ENCODE peak calls at places on chromosome 21, in six cellular contexts. Z, W, B, A, F and H are unnamed samples.

GRCh38 chr21:44582055-44582454 is 1.7 kb upstream of the KRTAP10-5 start:
- DNase-seq in Z (no peak), B (peak), F (no peak), A (no peak), W (no peak), H (no peak)

GRCh38 chr21:33428669-33429068 is 25.5 kb downstream of the IFNGR2 start:
- DNase-seq in A (no peak), W (no peak), B (no peak), F (no peak), Z (no peak), H (no peak)

GRCh38 chr21:44535963-44536362 is 4.0 kb downstream of the KRTAP10-1 start:
- DNase-seq in A (no peak), W (no peak), F (no peak), Z (no peak), B (no peak), H (no peak)

GRCh38 chr21:31180256-31181088 is 142.2 kb upstream of the KRTAP19-8 start:
- DNase-seq in F (no peak), Z (no peak), W (no peak), B (peak), A (no peak), H (no peak)

GRCh38 chr21:46667191-46667734 is 31.8 kb downstream of the PRMT2 start:
- DNase-seq in F (no peak), W (no peak), B (peak), Z (no peak), A (no peak), H (no peak)

GRCh38 chr21:42847726-42848125 is 31.6 kb downstream of the WDR4 start:
- DNase-seq in B (no peak), A (no peak), F (no peak), W (no peak), Z (no peak), H (no peak)

GRCh38 chr21:9767592-9768375 is 753.6 kb upstream of the TPTE start:
- DNase-seq in W (no peak), Z (no peak), F (no peak), B (peak), A (peak), H (no peak)

GRCh38 chr21:35254006-35254751 is 205.1 kb upstream of the RUNX1 start:
- DNase-seq in W (no peak), A (no peak), Z (peak), B (no peak), F (no peak), H (no peak)

GRCh38 chr21:39984613-39985012 is 117.4 kb downstream of the PCP4 start:
- DNase-seq in F (no peak), Z (no peak), W (no peak), B (no peak), A (no peak), H (no peak)

GRCh38 chr21:42421018-42421793 is 17.5 kb downstream of the UBASH3A start:
- DNase-seq in F (peak), A (no peak), Z (no peak), W (no peak), B (peak), H (no peak)

GRCh38 chr21:35924714-35925301 is 135.5 kb downstream of the SETD4 start:
- DNase-seq in A (no peak), W (no peak), F (no peak), Z (peak), B (no peak), H (peak)

GRCh38 chr21:35428489-35428888 is 379.4 kb upstream of the RUNX1 start:
- DNase-seq in Z (peak), A (no peak), F (no peak), B (no peak), W (peak), H (no peak)

GRCh38 chr21:33650929-33651505 is 8.7 kb downstream of the ITSN1 start:
- DNase-seq in F (no peak), Z (no peak), A (no peak), B (no peak), W (no peak), H (no peak)

GRCh38 chr21:14361958-14362357 is 21.0 kb downstream of the HSPA13 start:
- DNase-seq in Z (peak), F (no peak), B (no peak), W (no peak), A (no peak), H (no peak)

GRCh38 chr21:45460611-45461368 is 55.8 kb downstream of the COL18A1 start:
- DNase-seq in F (no peak), W (no peak), A (no peak), B (no peak), Z (no peak), H (no peak)

GRCh38 chr21:42190492-42190875 is 28.5 kb upstream of the ABCG1 start:
- DNase-seq in A (no peak), B (no peak), F (no peak), Z (no peak), W (no peak), H (no peak)

GRCh38 chr21:42298237-42298636 is 17.0 kb downstream of the TFF3 start:
- DNase-seq in Z (no peak), B (no peak), A (no peak), W (no peak), F (no peak), H (no peak)

GRCh38 chr21:15894596-15894995 is 164.8 kb downstream of the USP25 start:
- DNase-seq in B (peak), A (no peak), Z (no peak), F (no peak), W (no peak), H (no peak)

GRCh38 chr21:26041441-26042180 is 129.0 kb downstream of the APP start:
- DNase-seq in B (peak), F (no peak), W (no peak), A (no peak), Z (peak), H (no peak)

GRCh38 chr21:38438476-38438893 is 59.8 kb downstream of the ERG start:
- DNase-seq in F (no peak), B (no peak), W (peak), Z (peak), A (no peak), H (no peak)

GRCh38 chr21:15549671-15550070 is 180.1 kb upstream of the USP25 start:
- DNase-seq in A (no peak), B (no peak), W (no peak), Z (no peak), F (no peak), H (no peak)

GRCh38 chr21:46131721-46132651 is 23.4 kb downstream of the FTCD start:
- DNase-seq in B (no peak), Z (no peak), A (peak), W (no peak), F (no peak), H (no peak)

GRCh38 chr21:42352433-42353095 is 1.8 kb upstream of the TFF2 start:
- DNase-seq in Z (no peak), F (no peak), B (no peak), A (no peak), W (no peak), H (no peak)

GRCh38 chr21:46605759-46606426 is 1.0 kb upstream of the S100B start:
- DNase-seq in F (peak), W (peak), B (no peak), A (peak), Z (no peak), H (no peak)

GRCh38 chr21:34580181-34580700 is 34.7 kb downstream of the RCAN1 start:
- DNase-seq in B (no peak), W (peak), A (no peak), Z (no peak), F (no peak), H (no peak)

GRCh38 chr21:34813266-34813886 is 144.6 kb downstream of the CLIC6 start:
- DNase-seq in A (no peak), Z (peak), W (no peak), B (no peak), F (no peak), H (no peak)

GRCh38 chr21:36964398-36964797 is 2.1 kb downstream of the HLCS start:
- DNase-seq in A (no peak), B (no peak), W (no peak), F (no peak), Z (no peak), H (no peak)

GRCh38 chr21:26800455-26801454 is 44.5 kb downstream of the ADAMTS1 start:
- DNase-seq in W (no peak), Z (peak), A (no peak), F (no peak), B (no peak), H (no peak)

GRCh38 chr21:46185717-46186116 is 1.5 kb upstream of the SPATC1L start:
- DNase-seq in Z (no peak), B (no peak), F (no peak), A (no peak), W (no peak), H (peak)

GRCh38 chr21:34722684-34723300 is 54.0 kb downstream of the CLIC6 start:
- DNase-seq in A (no peak), Z (no peak), B (no peak), W (no peak), F (no peak), H (no peak)

GRCh38 chr21:37324558-37324957 is 42.0 kb upstream of the DYRK1A start:
- DNase-seq in B (no peak), Z (no peak), W (no peak), F (no peak), A (no peak), H (no peak)

GRCh38 chr21:42198949-42199348 is 20.0 kb upstream of the ABCG1 start:
- DNase-seq in A (no peak), W (no peak), F (no peak), Z (no peak), B (peak), H (no peak)

GRCh38 chr21:46084041-46084561 is 13.8 kb upstream of the COL6A2 start:
- DNase-seq in B (no peak), F (peak), W (no peak), Z (no peak), A (no peak), H (peak)

GRCh38 chr21:46347791-46348381 is 23.9 kb downstream of the PCNT start:
- DNase-seq in F (no peak), A (peak), W (peak), Z (no peak), B (no peak), H (no peak)

GRCh38 chr21:35217504-35218060 is 168.5 kb upstream of the RUNX1 start:
- DNase-seq in B (peak), W (no peak), A (no peak), Z (no peak), F (no peak), H (no peak)

GRCh38 chr21:42302794-42303193 is 12.4 kb downstream of the TFF3 start:
- DNase-seq in B (peak), F (no peak), W (no peak), Z (no peak), A (no peak), H (no peak)

GRCh38 chr21:24634749-24635148 is 972.5 kb downstream of the MRPL39 start:
- DNase-seq in A (no peak), Z (no peak), F (no peak), W (no peak), B (no peak), H (no peak)

GRCh38 chr21:38306833-38307232 is 50.0 kb downstream of the KCNJ15 start:
- DNase-seq in A (no peak), F (no peak), W (no peak), Z (peak), B (no peak), H (no peak)